ENCODE peak calls at places on chromosomes 4 and X, in ten cellular contexts. One of them, this sample, is unnamed.

GRCh38 chr4:143511906-143512305 is 1.6 kb upstream of the SMARCA5 start:
- DNase-seq in heart right ventricle: no peak
- DNase-seq in A549: no peak
- DNase-seq in ovary: no peak
- DNase-seq in left ventricle myocardium inferior: no peak
- DNase-seq in stomach: no peak
- DNase-seq in type B pancreatic cell: no peak
- DNase-seq in heart left ventricle: no peak
- DNase-seq in progenitor cell of endocrine pancreas: no peak
- DNase-seq in IMR-90: no peak
- DNase-seq in this sample: no peak

GRCh38 chr4:20276848-20277247 is 25.1 kb downstream of the SLIT2 start:
- DNase-seq in type B pancreatic cell: no peak
- DNase-seq in stomach: no peak
- DNase-seq in heart left ventricle: no peak
- DNase-seq in IMR-90: no peak
- DNase-seq in heart right ventricle: no peak
- DNase-seq in A549: no peak
- DNase-seq in ovary: no peak
- DNase-seq in left ventricle myocardium inferior: no peak
- DNase-seq in progenitor cell of endocrine pancreas: no peak
- DNase-seq in this sample: no peak

GRCh38 chrX:28170713-28171112 is 189.5 kb upstream of the DCAF8L1 start:
- DNase-seq in ovary: no peak
- DNase-seq in progenitor cell of endocrine pancreas: no peak
- DNase-seq in type B pancreatic cell: no peak
- DNase-seq in heart left ventricle: no peak
- DNase-seq in left ventricle myocardium inferior: no peak
- DNase-seq in A549: no peak
- DNase-seq in IMR-90: no peak
- DNase-seq in heart right ventricle: no peak
- DNase-seq in stomach: no peak
- DNase-seq in this sample: no peak

GRCh38 chrX:16838202-16839066 is 31.7 kb downstream of the RBBP7 start:
- DNase-seq in type B pancreatic cell: no peak
- DNase-seq in IMR-90: peak; percentile 80
- DNase-seq in ovary: no peak
- DNase-seq in heart left ventricle: peak; percentile 41
- DNase-seq in left ventricle myocardium inferior: peak; percentile 19
- DNase-seq in heart right ventricle: peak; percentile 17
- DNase-seq in A549: no peak
- DNase-seq in progenitor cell of endocrine pancreas: no peak
- DNase-seq in stomach: peak; percentile 41
- DNase-seq in this sample: no peak

GRCh38 chr4:1417522-1418390 is 11.5 kb upstream of the NKX1-1 start:
- DNase-seq in IMR-90: no peak
- DNase-seq in heart left ventricle: no peak
- DNase-seq in heart right ventricle: no peak
- DNase-seq in left ventricle myocardium inferior: no peak
- DNase-seq in A549: no peak
- DNase-seq in type B pancreatic cell: peak; percentile 58
- DNase-seq in progenitor cell of endocrine pancreas: no peak
- DNase-seq in ovary: no peak
- DNase-seq in stomach: peak; percentile 19
- DNase-seq in this sample: no peak

GRCh38 chr4:176534566-176534965 is 214.8 kb downstream of the SPCS3 start:
- DNase-seq in heart left ventricle: no peak
- DNase-seq in type B pancreatic cell: no peak
- DNase-seq in heart right ventricle: no peak
- DNase-seq in left ventricle myocardium inferior: no peak
- DNase-seq in ovary: no peak
- DNase-seq in A549: no peak
- DNase-seq in IMR-90: peak; percentile 95
- DNase-seq in progenitor cell of endocrine pancreas: no peak
- DNase-seq in stomach: no peak
- DNase-seq in this sample: no peak

GRCh38 chr4:40423735-40424134 is 88.6 kb downstream of the CHRNA9 start:
- DNase-seq in left ventricle myocardium inferior: no peak
- DNase-seq in stomach: no peak
- DNase-seq in heart left ventricle: no peak
- DNase-seq in progenitor cell of endocrine pancreas: no peak
- DNase-seq in A549: no peak
- DNase-seq in IMR-90: peak; percentile 58
- DNase-seq in type B pancreatic cell: no peak
- DNase-seq in heart right ventricle: no peak
- DNase-seq in ovary: no peak
- DNase-seq in this sample: no peak

GRCh38 chrX:110032534-110033161 is 29.7 kb downstream of the TMEM164 start:
- DNase-seq in type B pancreatic cell: no peak
- DNase-seq in heart left ventricle: no peak
- DNase-seq in progenitor cell of endocrine pancreas: no peak
- DNase-seq in left ventricle myocardium inferior: no peak
- DNase-seq in IMR-90: no peak
- DNase-seq in ovary: no peak
- DNase-seq in stomach: no peak
- DNase-seq in heart right ventricle: no peak
- DNase-seq in A549: no peak
- DNase-seq in this sample: no peak

GRCh38 chrX:3631196-3631595 is 82.3 kb downstream of the PRKX start:
- DNase-seq in type B pancreatic cell: no peak
- DNase-seq in left ventricle myocardium inferior: no peak
- DNase-seq in heart right ventricle: no peak
- DNase-seq in stomach: no peak
- DNase-seq in progenitor cell of endocrine pancreas: no peak
- DNase-seq in ovary: no peak
- DNase-seq in IMR-90: no peak
- DNase-seq in A549: no peak
- DNase-seq in heart left ventricle: no peak
- DNase-seq in this sample: no peak

GRCh38 chr4:126592088-126592487 is 1040.7 kb upstream of the INTU start:
- DNase-seq in heart left ventricle: no peak
- DNase-seq in left ventricle myocardium inferior: no peak
- DNase-seq in ovary: no peak
- DNase-seq in IMR-90: peak; percentile 28
- DNase-seq in progenitor cell of endocrine pancreas: no peak
- DNase-seq in stomach: no peak
- DNase-seq in type B pancreatic cell: no peak
- DNase-seq in A549: no peak
- DNase-seq in heart right ventricle: no peak
- DNase-seq in this sample: no peak

GRCh38 chrX:3711331-3711917 is 2.0 kb downstream of the PRKX start:
- DNase-seq in ovary: peak; percentile 28
- DNase-seq in progenitor cell of endocrine pancreas: no peak
- DNase-seq in heart left ventricle: peak; percentile 36
- DNase-seq in type B pancreatic cell: no peak
- DNase-seq in stomach: no peak
- DNase-seq in left ventricle myocardium inferior: peak; percentile 20
- DNase-seq in heart right ventricle: peak; percentile 18
- DNase-seq in A549: no peak
- DNase-seq in IMR-90: no peak
- DNase-seq in this sample: no peak

GRCh38 chr4:156295676-156296075 is 342.0 kb upstream of the CTSO start:
- DNase-seq in heart right ventricle: no peak
- DNase-seq in IMR-90: peak; percentile 22
- DNase-seq in left ventricle myocardium inferior: no peak
- DNase-seq in heart left ventricle: no peak
- DNase-seq in type B pancreatic cell: no peak
- DNase-seq in A549: no peak
- DNase-seq in stomach: no peak
- DNase-seq in progenitor cell of endocrine pancreas: no peak
- DNase-seq in ovary: no peak
- DNase-seq in this sample: no peak

GRCh38 chr4:156293657-156294297 is 340.1 kb upstream of the CTSO start:
- DNase-seq in type B pancreatic cell: no peak
- DNase-seq in ovary: no peak
- DNase-seq in A549: no peak
- DNase-seq in heart right ventricle: no peak
- DNase-seq in stomach: no peak
- DNase-seq in heart left ventricle: no peak
- DNase-seq in left ventricle myocardium inferior: no peak
- DNase-seq in progenitor cell of endocrine pancreas: no peak
- DNase-seq in IMR-90: peak; percentile 93
- DNase-seq in this sample: no peak

GRCh38 chr4:156291317-156291716 is 337.7 kb upstream of the CTSO start:
- DNase-seq in type B pancreatic cell: no peak
- DNase-seq in progenitor cell of endocrine pancreas: no peak
- DNase-seq in IMR-90: peak; percentile 74
- DNase-seq in left ventricle myocardium inferior: no peak
- DNase-seq in stomach: no peak
- DNase-seq in A549: no peak
- DNase-seq in heart left ventricle: no peak
- DNase-seq in ovary: no peak
- DNase-seq in heart right ventricle: no peak
- DNase-seq in this sample: no peak

GRCh38 chr4:156298230-156298629 is 344.6 kb upstream of the CTSO start:
- DNase-seq in IMR-90: peak; percentile 97
- DNase-seq in heart left ventricle: peak; percentile 10
- DNase-seq in heart right ventricle: no peak
- DNase-seq in progenitor cell of endocrine pancreas: no peak
- DNase-seq in ovary: no peak
- DNase-seq in type B pancreatic cell: no peak
- DNase-seq in left ventricle myocardium inferior: no peak
- DNase-seq in stomach: no peak
- DNase-seq in A549: no peak
- DNase-seq in this sample: no peak

GRCh38 chr4:156294577-156294976 is 340.9 kb upstream of the CTSO start:
- DNase-seq in A549: no peak
- DNase-seq in type B pancreatic cell: no peak
- DNase-seq in heart left ventricle: no peak
- DNase-seq in progenitor cell of endocrine pancreas: no peak
- DNase-seq in left ventricle myocardium inferior: no peak
- DNase-seq in IMR-90: peak; percentile 87
- DNase-seq in stomach: no peak
- DNase-seq in ovary: no peak
- DNase-seq in heart right ventricle: no peak
- DNase-seq in this sample: no peak
- TF ChIP-seq CTCF in A549: peak; percentile 28
- TF ChIP-seq CTCF in type B pancreatic cell: peak; percentile 54
- TF ChIP-seq CTCF in heart left ventricle: peak; percentile 38
- TF ChIP-seq CTCF in progenitor cell of endocrine pancreas: peak; percentile 29
- TF ChIP-seq CTCF in left ventricle myocardium inferior: no peak
- TF ChIP-seq CTCF in IMR-90: peak; percentile 63
- TF ChIP-seq CTCF in stomach: no peak
- TF ChIP-seq CTCF in ovary: no peak
- TF ChIP-seq CTCF in heart right ventricle: peak; percentile 36
- TF ChIP-seq CTCF in this sample: no peak

GRCh38 chrX:66766318-66766717 is 127.4 kb upstream of the EDA2R start:
- DNase-seq in heart left ventricle: no peak
- DNase-seq in progenitor cell of endocrine pancreas: no peak
- DNase-seq in A549: no peak
- DNase-seq in IMR-90: no peak
- DNase-seq in stomach: no peak
- DNase-seq in left ventricle myocardium inferior: no peak
- DNase-seq in type B pancreatic cell: no peak
- DNase-seq in heart right ventricle: no peak
- DNase-seq in ovary: peak; percentile 4
- DNase-seq in this sample: no peak

GRCh38 chrX:66756717-66757116 is 117.8 kb upstream of the EDA2R start:
- DNase-seq in stomach: no peak
- DNase-seq in type B pancreatic cell: no peak
- DNase-seq in progenitor cell of endocrine pancreas: no peak
- DNase-seq in A549: no peak
- DNase-seq in left ventricle myocardium inferior: no peak
- DNase-seq in ovary: no peak
- DNase-seq in heart right ventricle: no peak
- DNase-seq in IMR-90: no peak
- DNase-seq in heart left ventricle: no peak
- DNase-seq in this sample: no peak

GRCh38 chrX:66760648-66761047 is 121.8 kb upstream of the EDA2R start:
- DNase-seq in IMR-90: no peak
- DNase-seq in A549: no peak
- DNase-seq in left ventricle myocardium inferior: no peak
- DNase-seq in progenitor cell of endocrine pancreas: no peak
- DNase-seq in stomach: no peak
- DNase-seq in ovary: no peak
- DNase-seq in type B pancreatic cell: no peak
- DNase-seq in heart right ventricle: no peak
- DNase-seq in heart left ventricle: no peak
- DNase-seq in this sample: no peak
- TF ChIP-seq CTCF in IMR-90: no peak
- TF ChIP-seq CTCF in A549: peak; percentile 15
- TF ChIP-seq CTCF in left ventricle myocardium inferior: peak; percentile 19
- TF ChIP-seq CTCF in progenitor cell of endocrine pancreas: peak; percentile 39
- TF ChIP-seq CTCF in stomach: no peak
- TF ChIP-seq CTCF in ovary: no peak
- TF ChIP-seq CTCF in type B pancreatic cell: peak; percentile 51
- TF ChIP-seq CTCF in heart right ventricle: no peak
- TF ChIP-seq CTCF in heart left ventricle: peak; percentile 11
- TF ChIP-seq CTCF in this sample: peak; percentile 19

GRCh38 chr4:73309211-73309610 is 50.6 kb upstream of the ANKRD17 start:
- DNase-seq in progenitor cell of endocrine pancreas: no peak
- DNase-seq in left ventricle myocardium inferior: no peak
- DNase-seq in A549: no peak
- DNase-seq in IMR-90: peak; percentile 77
- DNase-seq in ovary: no peak
- DNase-seq in heart right ventricle: no peak
- DNase-seq in type B pancreatic cell: no peak
- DNase-seq in stomach: no peak
- DNase-seq in heart left ventricle: no peak
- DNase-seq in this sample: no peak

GRCh38 chr4:73308286-73308685 is 49.7 kb upstream of the ANKRD17 start:
- DNase-seq in type B pancreatic cell: no peak
- DNase-seq in ovary: no peak
- DNase-seq in heart left ventricle: no peak
- DNase-seq in IMR-90: peak; percentile 61
- DNase-seq in A549: no peak
- DNase-seq in heart right ventricle: no peak
- DNase-seq in left ventricle myocardium inferior: no peak
- DNase-seq in progenitor cell of endocrine pancreas: no peak
- DNase-seq in stomach: no peak
- DNase-seq in this sample: no peak

GRCh38 chr4:73312967-73313366 is 54.4 kb upstream of the ANKRD17 start:
- DNase-seq in heart right ventricle: no peak
- DNase-seq in type B pancreatic cell: no peak
- DNase-seq in stomach: no peak
- DNase-seq in left ventricle myocardium inferior: no peak
- DNase-seq in heart left ventricle: no peak
- DNase-seq in A549: no peak
- DNase-seq in progenitor cell of endocrine pancreas: no peak
- DNase-seq in IMR-90: no peak
- DNase-seq in ovary: no peak
- DNase-seq in this sample: no peak

GRCh38 chr4:73315091-73315490 is 56.5 kb upstream of the ANKRD17 start:
- DNase-seq in heart left ventricle: no peak
- DNase-seq in heart right ventricle: no peak
- DNase-seq in A549: no peak
- DNase-seq in left ventricle myocardium inferior: no peak
- DNase-seq in stomach: no peak
- DNase-seq in ovary: no peak
- DNase-seq in IMR-90: peak; percentile 70
- DNase-seq in type B pancreatic cell: no peak
- DNase-seq in progenitor cell of endocrine pancreas: no peak
- DNase-seq in this sample: no peak

GRCh38 chr4:73311428-73311827 is 52.8 kb upstream of the ANKRD17 start:
- DNase-seq in IMR-90: peak; percentile 77
- DNase-seq in A549: no peak
- DNase-seq in left ventricle myocardium inferior: no peak
- DNase-seq in heart right ventricle: no peak
- DNase-seq in ovary: no peak
- DNase-seq in heart left ventricle: no peak
- DNase-seq in stomach: no peak
- DNase-seq in type B pancreatic cell: no peak
- DNase-seq in progenitor cell of endocrine pancreas: no peak
- DNase-seq in this sample: no peak
- TF ChIP-seq CTCF in IMR-90: peak; percentile 52
- TF ChIP-seq CTCF in A549: peak; percentile 47
- TF ChIP-seq CTCF in left ventricle myocardium inferior: peak; percentile 51
- TF ChIP-seq CTCF in heart right ventricle: peak; percentile 44
- TF ChIP-seq CTCF in ovary: no peak
- TF ChIP-seq CTCF in heart left ventricle: peak; percentile 54
- TF ChIP-seq CTCF in stomach: no peak
- TF ChIP-seq CTCF in type B pancreatic cell: peak; percentile 71
- TF ChIP-seq CTCF in progenitor cell of endocrine pancreas: peak; percentile 56
- TF ChIP-seq CTCF in this sample: peak; percentile 24

GRCh38 chrX:57121162-57121741 is at the start of gene SPIN2B:
- DNase-seq in heart left ventricle: peak; percentile 82
- DNase-seq in heart right ventricle: peak; percentile 79
- DNase-seq in left ventricle myocardium inferior: peak; percentile 78
- DNase-seq in stomach: peak; percentile 74
- DNase-seq in type B pancreatic cell: peak; percentile 80
- DNase-seq in ovary: peak; percentile 64
- DNase-seq in IMR-90: peak; percentile 70
- DNase-seq in progenitor cell of endocrine pancreas: peak; percentile 64
- DNase-seq in A549: peak; percentile 82
- DNase-seq in this sample: peak; percentile 39
- TF ChIP-seq CTCF in heart left ventricle: no peak
- TF ChIP-seq CTCF in heart right ventricle: no peak
- TF ChIP-seq CTCF in left ventricle myocardium inferior: peak; percentile 15
- TF ChIP-seq CTCF in stomach: no peak
- TF ChIP-seq CTCF in type B pancreatic cell: peak; percentile 29
- TF ChIP-seq CTCF in ovary: no peak
- TF ChIP-seq CTCF in IMR-90: peak; percentile 3
- TF ChIP-seq CTCF in progenitor cell of endocrine pancreas: peak; percentile 17
- TF ChIP-seq CTCF in A549: no peak
- TF ChIP-seq CTCF in this sample: no peak